ENCODE peak calls at places on chromosomes 1 and 21, in four cellular contexts. J is NT2/D1; U is uterus; A is effector memory CD4-positive, alpha-beta T cell. N is an unnamed sample. For H3K4me1, the result is how much of the 10 kb centered on the place peaks cover.

GRCh38 chr1:241849345-241849695 is 1.3 kb downstream of the EXO1 start:
- DNase-seq in U (no peak), J (no peak), A (no peak), N (peak)

GRCh38 chr1:72227667-72228066 is 54.7 kb downstream of the NEGR1 start:
- DNase-seq in A (no peak), J (no peak), U (no peak), N (no peak)

GRCh38 chr1:228100822-228101613 is 2.1 kb downstream of the C1orf35 start:
- DNase-seq in J (no peak), A (no peak), U (no peak), N (peak)

GRCh38 chr1:154327466-154328317 is 2.4 kb downstream of the ATP8B2 start:
- DNase-seq in A (no peak), U (peak), J (no peak), N (no peak)

GRCh38 chr1:160978510-160978927 is 23.9 kb upstream of the ITLN2 start:
- DNase-seq in A (no peak), J (no peak), U (no peak), N (peak)

GRCh38 chr1:54805466-54805865 is 4.3 kb upstream of the TTC22 start:
- DNase-seq in U (no peak), J (no peak), A (no peak), N (no peak)

GRCh38 chr21:36820176-36821031 is 121.5 kb downstream of the SIM2 start:
- DNase-seq in A (no peak), U (no peak), J (peak), N (no peak)

GRCh38 chr1:159205225-159205624 is 550 bp downstream of the ACKR1 start:
- DNase-seq in A (no peak), U (no peak), J (no peak), N (no peak)

GRCh38 chr1:47752560-47752959 is 244.6 kb downstream of the TRABD2B start:
- DNase-seq in J (no peak), U (no peak), A (no peak), N (no peak)

GRCh38 chr21:31888936-31889371 is 16.1 kb downstream of the HUNK start:
- DNase-seq in A (no peak), J (no peak), U (no peak), N (peak)

GRCh38 chr1:246067432-246068021 is 439.6 kb downstream of the SMYD3 start:
- DNase-seq in U (no peak), A (no peak), J (no peak), N (no peak)

GRCh38 chr1:82775402-82776000 is 974.8 kb downstream of the ADGRL2 start:
- DNase-seq in J (peak), U (no peak), A (no peak), N (peak)

GRCh38 chr21:33125981-33126380 is 56.0 kb downstream of the OLIG1 start:
- DNase-seq in J (no peak), A (no peak), U (no peak), N (peak)

GRCh38 chr1:42779725-42780124 is 5.1 kb upstream of the TMEM269 start:
- DNase-seq in A (no peak), J (no peak), U (no peak), N (no peak)

GRCh38 chr1:20578721-20579380 is 10.0 kb upstream of the CDA start:
- DNase-seq in A (no peak), J (no peak), U (no peak), N (no peak)

GRCh38 chr1:8911416-8912309 is 33.2 kb upstream of the ENO1 start:
- DNase-seq in A (no peak), J (peak), U (no peak), N (no peak)

GRCh38 chr1:35243681-35244080 is 24.8 kb upstream of the ZMYM4 start:
- DNase-seq in A (no peak), J (no peak), U (no peak), N (no peak)

GRCh38 chr1:209367031-209367813 is 216.3 kb upstream of the CAMK1G start:
- DNase-seq in J (no peak), U (no peak), A (no peak), N (no peak)

GRCh38 chr1:16719571-16720402 is 20.5 kb upstream of the RNU1-4 start:
- DNase-seq in U (no peak), J (no peak), A (no peak), N (no peak)

GRCh38 chr1:220733090-220733569 is 15.0 kb upstream of the MTARC2 start:
- DNase-seq in U (peak), J (peak), A (peak), N (peak)
- H3K4me1 ChIP-seq in U (under half), J (under half), A (under half), N (under half)

GRCh38 chr1:15408890-15409399 is 743 bp upstream of the EFHD2 start:
- DNase-seq in A (no peak), U (no peak), J (no peak), N (no peak)

GRCh38 chr1:15407579-15407978 is 2.1 kb upstream of the EFHD2 start:
- DNase-seq in J (no peak), U (no peak), A (no peak), N (no peak)

GRCh38 chr1:15410223-15410883 is 665 bp downstream of the EFHD2 start:
- DNase-seq in J (no peak), A (no peak), U (no peak), N (no peak)

GRCh38 chr1:15410884-15411245 is 1.2 kb downstream of the EFHD2 start:
- DNase-seq in U (no peak), J (no peak), A (no peak), N (no peak)

GRCh38 chr1:15409400-15410222 is at the start of gene EFHD2:
- DNase-seq in U (peak), A (peak), J (no peak), N (peak)
- H3K4me3 ChIP-seq in U (peak), A (peak), J (peak), N (peak)

GRCh38 chr1:116154536-116154935 is 43.3 kb downstream of the MAB21L3 start:
- DNase-seq in A (no peak), U (no peak), J (no peak), N (no peak)

GRCh38 chr1:116153692-116154031 is 42.5 kb downstream of the MAB21L3 start:
- DNase-seq in A (no peak), U (no peak), J (no peak), N (no peak)

GRCh38 chr1:116152577-116152943 is 41.4 kb downstream of the MAB21L3 start:
- DNase-seq in J (no peak), A (no peak), U (no peak), N (no peak)

GRCh38 chr1:116151739-116152576 is 40.8 kb downstream of the MAB21L3 start:
- DNase-seq in J (peak), A (peak), U (peak), N (peak)

GRCh38 chr1:116152950-116153691 is 41.9 kb downstream of the MAB21L3 start:
- DNase-seq in A (no peak), J (no peak), U (no peak), N (no peak)
- H3K4me1 ChIP-seq in A (under half), J (under half), U (under half), N (under half)

GRCh38 chr1:26036756-26037281 is 9.1 kb downstream of the SLC30A2 start:
- DNase-seq in J (no peak), A (no peak), U (no peak), N (no peak)
- H3K4me3 ChIP-seq in J (no peak), A (no peak), U (no peak), N (no peak)

DNA sequence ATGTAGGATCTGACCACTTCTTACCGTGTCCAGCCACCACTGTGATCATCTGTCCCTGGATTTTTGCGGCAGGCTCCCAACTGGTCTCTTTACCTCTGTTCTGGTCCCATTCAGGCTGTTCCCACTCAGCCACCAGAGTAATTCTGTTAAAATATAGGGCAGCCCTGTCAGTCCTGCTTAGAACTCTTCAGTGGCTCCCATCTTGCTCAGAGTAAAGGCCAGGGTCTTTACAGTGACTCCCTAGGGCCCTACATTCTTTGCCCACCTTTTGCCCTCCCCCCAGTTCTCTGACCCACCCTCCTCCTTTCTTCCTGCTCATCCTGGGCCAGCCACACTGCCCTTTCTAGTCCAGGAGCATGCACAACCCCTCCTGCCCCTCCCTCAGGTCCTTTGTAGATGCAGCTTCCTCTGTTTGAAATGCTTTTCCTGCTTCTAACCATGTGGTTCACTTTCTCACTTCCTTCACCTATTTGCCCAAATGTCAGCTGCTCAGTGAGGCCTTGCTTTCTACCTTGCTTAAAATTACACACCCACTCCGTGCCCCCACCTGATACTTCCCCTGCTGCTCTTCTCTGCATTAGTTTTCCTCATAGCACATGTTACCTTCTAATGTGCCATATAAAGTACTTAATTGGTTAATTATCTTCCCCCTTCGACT is 7.8 kb downstream of the UBIAD1 start:
- DNase-seq in J (no peak), A (no peak), U (no peak), N (no peak)
- H3K4me1 ChIP-seq in J (under half), A (under half), U (under half), N (under half)

DNA sequence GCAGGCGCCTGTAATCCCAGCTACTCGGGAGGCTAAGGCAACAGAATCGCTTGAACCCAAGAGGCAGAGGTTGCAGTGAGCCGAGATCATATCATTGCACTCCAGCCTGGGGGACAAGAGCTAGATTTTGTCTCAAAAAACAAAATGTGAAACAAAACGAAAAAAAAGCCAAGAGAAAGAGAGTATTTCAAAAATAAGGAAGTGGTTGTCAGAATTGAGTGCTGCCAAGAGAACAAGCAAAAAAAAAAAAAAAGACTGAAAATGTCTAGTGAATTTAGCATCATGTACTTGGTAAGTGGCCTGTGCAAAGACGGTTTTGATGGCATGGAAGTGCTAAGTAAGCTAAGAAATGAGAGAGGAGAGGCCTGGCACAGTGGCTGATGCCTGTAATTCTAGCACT is 14.3 kb downstream of the KPNA6 start:
- DNase-seq in A (no peak), J (no peak), U (no peak), N (no peak)
- H3K4me3 ChIP-seq in A (no peak), J (no peak), U (no peak), N (no peak)